ENCODE peak calls at places on chromosomes 2 and 18, in four cellular contexts. R, V, U and T are unnamed samples.

GRCh38 chr2:169768262-169768995 is 30.2 kb upstream of the SSB start:
- DNase-seq in R (no peak), V (peak), U (peak), T (no peak)

GRCh38 chr2:27573452-27573851 is 9.4 kb upstream of the ZNF512 start:
- DNase-seq in R (no peak), V (no peak), U (no peak), T (no peak)

GRCh38 chr2:214019229-214019972 is 391.5 kb upstream of the VWC2L start:
- DNase-seq in R (no peak), V (peak), U (no peak), T (peak)

GRCh38 chr2:230208576-230208975 is 11.2 kb downstream of the SP110 start:
- DNase-seq in R (no peak), V (no peak), U (no peak), T (no peak)

GRCh38 chr2:223909048-223909741 is 35.9 kb downstream of the WDFY1 start:
- DNase-seq in R (no peak), V (no peak), U (no peak), T (no peak)

GRCh38 chr2:240834377-240834975 is 14.5 kb upstream of the KIF1A start:
- DNase-seq in R (no peak), V (no peak), U (no peak), T (no peak)

GRCh38 chr2:25073914-25074313 is 32.0 kb downstream of the EFR3B start:
- DNase-seq in R (no peak), V (no peak), U (no peak), T (no peak)

GRCh38 chr2:209753020-209753419 is 18.6 kb upstream of the UNC80 start:
- DNase-seq in R (no peak), V (no peak), U (no peak), T (no peak)

GRCh38 chr2:96112501-96113366 is 3.6 kb downstream of the ADRA2B start:
- DNase-seq in R (no peak), V (no peak), U (no peak), T (no peak)

GRCh38 chr18:48374423-48375149 is 34.6 kb downstream of the ZBTB7C start:
- DNase-seq in R (no peak), V (peak), U (no peak), T (no peak)

GRCh38 chr2:119647440-119648169 is 31.4 kb upstream of the TMEM177 start:
- DNase-seq in R (no peak), V (no peak), U (no peak), T (no peak)

GRCh38 chr18:79488311-79489047 is 92.7 kb downstream of the NFATC1 start:
- DNase-seq in R (no peak), V (no peak), U (no peak), T (no peak)